ENCODE peak calls at places on chromosomes 13 and 19, in six cellular contexts. One of them, this sample, is unnamed.
A peak's percentile ranks its signal among the peaks of the same experiment; 100 is the strongest.

GRCh38 chr13:64546371-64546770 is 2683.8 kb downstream of the PCDH9 start:
- DNase-seq in heart left ventricle: no peak
- DNase-seq in HFFc6: no peak
- DNase-seq in KBM-7: no peak
- DNase-seq in neuronal stem cell: no peak
- DNase-seq in ACHN: no peak
- DNase-seq in this sample: no peak

GRCh38 chr19:54162241-54162805 is 2.8 kb upstream of the LENG1 start:
- DNase-seq in heart left ventricle: peak; percentile 82
- DNase-seq in HFFc6: no peak
- DNase-seq in KBM-7: peak; percentile 92
- DNase-seq in neuronal stem cell: no peak
- DNase-seq in ACHN: no peak
- DNase-seq in this sample: peak; percentile 82

GRCh38 chr13:90485441-90485840 is 862.0 kb upstream of the MIR17HG start:
- DNase-seq in heart left ventricle: no peak
- DNase-seq in HFFc6: peak; percentile 92
- DNase-seq in KBM-7: no peak
- DNase-seq in neuronal stem cell: no peak
- DNase-seq in ACHN: peak; percentile 80
- DNase-seq in this sample: no peak

GRCh38 chr13:112179421-112179820 is 112.5 kb downstream of the SOX1 start:
- DNase-seq in heart left ventricle: no peak
- DNase-seq in HFFc6: no peak
- DNase-seq in KBM-7: no peak
- DNase-seq in neuronal stem cell: no peak
- DNase-seq in ACHN: no peak
- DNase-seq in this sample: no peak

GRCh38 chr19:35963514-35963913 is 27.3 kb downstream of the LRFN3 start:
- DNase-seq in heart left ventricle: peak; percentile 43
- DNase-seq in HFFc6: peak; percentile 22
- DNase-seq in KBM-7: peak; percentile 74
- DNase-seq in neuronal stem cell: peak; percentile 69
- DNase-seq in ACHN: peak; percentile 63
- DNase-seq in this sample: no peak

GRCh38 chr19:2046046-2046907 is 4.8 kb downstream of the MKNK2 start:
- DNase-seq in heart left ventricle: no peak
- DNase-seq in HFFc6: no peak
- DNase-seq in KBM-7: no peak
- DNase-seq in neuronal stem cell: no peak
- DNase-seq in ACHN: no peak
- DNase-seq in this sample: no peak

GRCh38 chr13:110245421-110245899 is 61.5 kb downstream of the COL4A1 start:
- DNase-seq in heart left ventricle: peak; percentile 16
- DNase-seq in HFFc6: peak; percentile 38
- DNase-seq in KBM-7: no peak
- DNase-seq in neuronal stem cell: no peak
- DNase-seq in ACHN: no peak
- DNase-seq in this sample: no peak

GRCh38 chr19:43432866-43433673 is 18.4 kb downstream of the TEX101 start:
- DNase-seq in heart left ventricle: peak; percentile 52
- DNase-seq in HFFc6: peak; percentile 43
- DNase-seq in KBM-7: peak; percentile 84
- DNase-seq in neuronal stem cell: peak; percentile 48
- DNase-seq in ACHN: peak; percentile 50
- DNase-seq in this sample: peak; percentile 52

GRCh38 chr19:49421039-49421877 is 2.0 kb downstream of the PTH2 start:
- DNase-seq in heart left ventricle: peak; percentile 76
- DNase-seq in HFFc6: no peak
- DNase-seq in KBM-7: peak; percentile 77
- DNase-seq in neuronal stem cell: peak; percentile 88
- DNase-seq in ACHN: no peak
- DNase-seq in this sample: peak; percentile 10

GRCh38 chr19:4977299-4978174 is 8.6 kb downstream of the KDM4B start:
- DNase-seq in heart left ventricle: no peak
- DNase-seq in HFFc6: peak; percentile 91
- DNase-seq in KBM-7: no peak
- DNase-seq in neuronal stem cell: no peak
- DNase-seq in ACHN: no peak
- DNase-seq in this sample: no peak

GRCh38 chr13:76863022-76863421 is 23.2 kb downstream of the KCTD12 start:
- DNase-seq in heart left ventricle: no peak
- DNase-seq in HFFc6: no peak
- DNase-seq in KBM-7: no peak
- DNase-seq in neuronal stem cell: no peak
- DNase-seq in ACHN: no peak
- DNase-seq in this sample: no peak

GRCh38 chr13:23509781-23510543 is 60.2 kb upstream of the TNFRSF19 start:
- DNase-seq in heart left ventricle: no peak
- DNase-seq in HFFc6: peak; percentile 79
- DNase-seq in KBM-7: no peak
- DNase-seq in neuronal stem cell: no peak
- DNase-seq in ACHN: peak; percentile 49
- DNase-seq in this sample: no peak

GRCh38 chr13:99717959-99718674 is 216.8 kb downstream of the TM9SF2 start:
- DNase-seq in heart left ventricle: no peak
- DNase-seq in HFFc6: no peak
- DNase-seq in KBM-7: no peak
- DNase-seq in neuronal stem cell: no peak
- DNase-seq in ACHN: no peak
- DNase-seq in this sample: no peak

GRCh38 chr13:110236431-110236830 is 70.5 kb downstream of the COL4A1 start:
- DNase-seq in heart left ventricle: no peak
- DNase-seq in HFFc6: no peak
- DNase-seq in KBM-7: no peak
- DNase-seq in neuronal stem cell: no peak
- DNase-seq in ACHN: no peak
- DNase-seq in this sample: no peak

GRCh38 chr13:110570886-110571285 is 9.4 kb upstream of the RAB20 start:
- DNase-seq in heart left ventricle: no peak
- DNase-seq in HFFc6: no peak
- DNase-seq in KBM-7: no peak
- DNase-seq in neuronal stem cell: no peak
- DNase-seq in ACHN: no peak
- DNase-seq in this sample: no peak

GRCh38 chr19:6066661-6067646 is 43.3 kb downstream of the RFX2 start:
- DNase-seq in heart left ventricle: peak; percentile 94
- DNase-seq in HFFc6: peak; percentile 74
- DNase-seq in KBM-7: peak; percentile 87
- DNase-seq in neuronal stem cell: peak; percentile 95
- DNase-seq in ACHN: peak; percentile 95
- DNase-seq in this sample: no peak